ENCODE peak calls at places on chromosome 12, in eight cellular contexts. One of them, this sample, is unnamed.

GRCh38 chr12:71548906-71549305 is 109.3 kb downstream of the LGR5 start:
- DNase-seq in IMR-90: no peak
- DNase-seq in NAMALWA: no peak
- DNase-seq in HEK293T: no peak
- DNase-seq in neuronal stem cell: no peak
- DNase-seq in activated CD8-positive, alpha-beta memory T cell treated with anti-CD3 and anti-CD28 coated beads for 24 hours: no peak
- DNase-seq in GM12865: no peak
- DNase-seq in left ventricle myocardium inferior: no peak
- DNase-seq in this sample: no peak

GRCh38 chr12:103986823-103987222 is 21.2 kb downstream of the TDG start:
- DNase-seq in NAMALWA: no peak
- DNase-seq in left ventricle myocardium inferior: no peak
- DNase-seq in neuronal stem cell: peak
- DNase-seq in HEK293T: no peak
- DNase-seq in IMR-90: peak
- DNase-seq in GM12865: no peak
- DNase-seq in activated CD8-positive, alpha-beta memory T cell treated with anti-CD3 and anti-CD28 coated beads for 24 hours: no peak
- DNase-seq in this sample: no peak

GRCh38 chr12:57319678-57320469 is 68.9 kb upstream of the STAC3 start:
- DNase-seq in GM12865: no peak
- DNase-seq in neuronal stem cell: no peak
- DNase-seq in HEK293T: no peak
- DNase-seq in activated CD8-positive, alpha-beta memory T cell treated with anti-CD3 and anti-CD28 coated beads for 24 hours: no peak
- DNase-seq in left ventricle myocardium inferior: no peak
- DNase-seq in NAMALWA: no peak
- DNase-seq in IMR-90: no peak
- DNase-seq in this sample: no peak

GRCh38 chr12:40002178-40003169 is 103.4 kb downstream of the SLC2A13 start:
- DNase-seq in GM12865: no peak
- DNase-seq in left ventricle myocardium inferior: no peak
- DNase-seq in IMR-90: no peak
- DNase-seq in NAMALWA: no peak
- DNase-seq in neuronal stem cell: no peak
- DNase-seq in activated CD8-positive, alpha-beta memory T cell treated with anti-CD3 and anti-CD28 coated beads for 24 hours: no peak
- DNase-seq in HEK293T: no peak
- DNase-seq in this sample: no peak

GRCh38 chr12:47414511-47414910 is 291.3 kb downstream of the RPAP3 start:
- DNase-seq in HEK293T: no peak
- DNase-seq in left ventricle myocardium inferior: no peak
- DNase-seq in neuronal stem cell: no peak
- DNase-seq in IMR-90: no peak
- DNase-seq in GM12865: no peak
- DNase-seq in activated CD8-positive, alpha-beta memory T cell treated with anti-CD3 and anti-CD28 coated beads for 24 hours: no peak
- DNase-seq in NAMALWA: no peak
- DNase-seq in this sample: no peak

GRCh38 chr12:93163260-93164036 is 214.3 kb upstream of the NUDT4 start:
- DNase-seq in activated CD8-positive, alpha-beta memory T cell treated with anti-CD3 and anti-CD28 coated beads for 24 hours: no peak
- DNase-seq in IMR-90: peak
- DNase-seq in GM12865: no peak
- DNase-seq in left ventricle myocardium inferior: no peak
- DNase-seq in neuronal stem cell: no peak
- DNase-seq in HEK293T: no peak
- DNase-seq in NAMALWA: no peak
- DNase-seq in this sample: no peak

GRCh38 chr12:39503445-39503844 is 60.5 kb upstream of the KIF21A start:
- DNase-seq in NAMALWA: no peak
- DNase-seq in neuronal stem cell: no peak
- DNase-seq in left ventricle myocardium inferior: no peak
- DNase-seq in IMR-90: no peak
- DNase-seq in HEK293T: no peak
- DNase-seq in activated CD8-positive, alpha-beta memory T cell treated with anti-CD3 and anti-CD28 coated beads for 24 hours: no peak
- DNase-seq in GM12865: no peak
- DNase-seq in this sample: no peak

GRCh38 chr12:22900401-22900800 is 275.4 kb downstream of the ETNK1 start:
- DNase-seq in NAMALWA: no peak
- DNase-seq in activated CD8-positive, alpha-beta memory T cell treated with anti-CD3 and anti-CD28 coated beads for 24 hours: no peak
- DNase-seq in left ventricle myocardium inferior: no peak
- DNase-seq in HEK293T: no peak
- DNase-seq in GM12865: no peak
- DNase-seq in IMR-90: no peak
- DNase-seq in neuronal stem cell: no peak
- DNase-seq in this sample: no peak

This sample was measured in NCI-H526.